ENCODE peak calls at places on chromosome 7, in six cellular contexts. X, P, S, Q, E and C are unnamed samples.

GRCh38 chr7:36083626-36084380 is 69.3 kb upstream of the EEPD1 start:
- DNase-seq in X (no peak), P (no peak), S (no peak), Q (no peak), E (no peak), C (no peak)

GRCh38 chr7:128458956-128459355 is 3.3 kb downstream of the HILPDA start:
- DNase-seq in X (no peak), P (no peak), S (no peak), Q (no peak), E (no peak), C (no peak)

GRCh38 chr7:70040971-70041766 is 442.9 kb downstream of the AUTS2 start:
- DNase-seq in X (no peak), P (no peak), S (no peak), Q (no peak), E (no peak), C (no peak)

GRCh38 chr7:120539321-120539720 is 266.3 kb downstream of the KCND2 start:
- DNase-seq in X (no peak), P (no peak), S (no peak), Q (no peak), E (no peak), C (no peak)

GRCh38 chr7:22319424-22320403 is 37.2 kb downstream of the RAPGEF5 start:
- DNase-seq in X (no peak), P (no peak), S (no peak), Q (no peak), E (no peak), C (no peak)

GRCh38 chr7:106772655-106773108 is 92.4 kb upstream of the PIK3CG start:
- DNase-seq in X (no peak), P (no peak), S (no peak), Q (no peak), E (no peak), C (no peak)

GRCh38 chr7:24462984-24463383 is 110.3 kb upstream of the PALS2 start:
- DNase-seq in X (no peak), P (no peak), S (no peak), Q (no peak), E (no peak), C (no peak)

GRCh38 chr7:134995239-134996096 is 9.2 kb downstream of the AGBL3 start:
- DNase-seq in X (no peak), P (no peak), S (no peak), Q (no peak), E (no peak), C (peak; percentile 94)

GRCh38 chr7:116449950-116450349 is 49.6 kb upstream of the CAV2 start:
- DNase-seq in X (no peak), P (no peak), S (no peak), Q (no peak), E (peak; percentile 27), C (no peak)

GRCh38 chr7:66206116-66206908 is 1.2 kb downstream of the TPST1 start:
- DNase-seq in X (no peak), P (no peak), S (no peak), Q (no peak), E (no peak), C (no peak)

GRCh38 chr7:3300651-3301471 is at the start of gene SDK1:
- DNase-seq in X (peak; percentile 94), P (peak; percentile 82), S (peak; percentile 89), Q (no peak), E (peak; percentile 92), C (peak; percentile 77)

GRCh38 chr7:21911341-21911875 is 34.3 kb downstream of the CDCA7L start:
- DNase-seq in X (no peak), P (no peak), S (no peak), Q (no peak), E (no peak), C (no peak)

GRCh38 chr7:16967174-16967868 is 85.5 kb upstream of the AGR3 start:
- DNase-seq in X (no peak), P (no peak), S (no peak), Q (no peak), E (no peak), C (no peak)

GRCh38 chr7:44796034-44796503 is 412 bp upstream of the PPIA start:
- DNase-seq in X (no peak), P (no peak), S (no peak), Q (peak; percentile 39), E (no peak), C (peak; percentile 67)

GRCh38 chr7:13800694-13801448 is 188.6 kb downstream of the ETV1 start:
- DNase-seq in X (no peak), P (no peak), S (no peak), Q (no peak), E (no peak), C (no peak)

GRCh38 chr7:158407581-158408331 is 179.9 kb downstream of the PTPRN2 start:
- DNase-seq in X (no peak), P (no peak), S (no peak), Q (peak; percentile 3), E (no peak), C (no peak)

GRCh38 chr7:140349172-140349771 is 49.1 kb downstream of the SLC37A3 start:
- DNase-seq in X (no peak), P (no peak), S (no peak), Q (no peak), E (no peak), C (no peak)

GRCh38 chr7:13279854-13280435 is 592.5 kb downstream of the ARL4A start:
- DNase-seq in X (no peak), P (no peak), S (no peak), Q (peak; percentile 46), E (no peak), C (peak; percentile 57)

GRCh38 chr7:154953006-154953684 is 49.8 kb downstream of the PAXIP1 start:
- DNase-seq in X (peak; percentile 54), P (peak; percentile 18), S (peak; percentile 79), Q (peak; percentile 16), E (peak; percentile 45), C (peak; percentile 58)